ENCODE peak calls at places on chromosomes 3 and 15, in nine cellular contexts. One of them, this sample, is unnamed.

GRCh38 chr3:14144423-14145075 is 19.7 kb downstream of the TMEM43 start:
- DNase-seq in sigmoid colon: peak
- DNase-seq in body of pancreas: peak
- DNase-seq in adrenal gland: peak
- DNase-seq in Peyer's patch: peak
- DNase-seq in uterus: peak
- DNase-seq in lower leg skin: peak
- DNase-seq in IMR-90: peak
- DNase-seq in testis: peak
- DNase-seq in this sample: peak

GRCh38 chr3:149898771-149899170 is 71.9 kb downstream of the PFN2 start:
- DNase-seq in sigmoid colon: no peak
- DNase-seq in body of pancreas: no peak
- DNase-seq in adrenal gland: no peak
- DNase-seq in Peyer's patch: no peak
- DNase-seq in uterus: no peak
- DNase-seq in lower leg skin: no peak
- DNase-seq in IMR-90: peak
- DNase-seq in testis: peak
- DNase-seq in this sample: no peak

GRCh38 chr15:75775296-75776074 is 62.8 kb upstream of the CSPG4 start:
- DNase-seq in sigmoid colon: no peak
- DNase-seq in body of pancreas: no peak
- DNase-seq in adrenal gland: no peak
- DNase-seq in Peyer's patch: no peak
- DNase-seq in uterus: no peak
- DNase-seq in lower leg skin: no peak
- DNase-seq in IMR-90: no peak
- DNase-seq in testis: no peak
- DNase-seq in this sample: no peak

GRCh38 chr15:66233487-66234415 is 19.8 kb downstream of the MEGF11 start:
- DNase-seq in sigmoid colon: no peak
- DNase-seq in body of pancreas: no peak
- DNase-seq in adrenal gland: no peak
- DNase-seq in Peyer's patch: no peak
- DNase-seq in uterus: no peak
- DNase-seq in lower leg skin: no peak
- DNase-seq in IMR-90: no peak
- DNase-seq in testis: no peak
- DNase-seq in this sample: peak

GRCh38 chr3:43155464-43156121 is 49.7 kb upstream of the POMGNT2 start:
- DNase-seq in sigmoid colon: peak
- DNase-seq in body of pancreas: peak
- DNase-seq in adrenal gland: peak
- DNase-seq in Peyer's patch: no peak
- DNase-seq in uterus: peak
- DNase-seq in lower leg skin: peak
- DNase-seq in IMR-90: peak
- DNase-seq in testis: peak
- DNase-seq in this sample: peak

GRCh38 chr3:30475038-30475808 is 131.2 kb upstream of the TGFBR2 start:
- DNase-seq in sigmoid colon: no peak
- DNase-seq in body of pancreas: no peak
- DNase-seq in adrenal gland: no peak
- DNase-seq in Peyer's patch: peak
- DNase-seq in uterus: no peak
- DNase-seq in lower leg skin: no peak
- DNase-seq in IMR-90: no peak
- DNase-seq in testis: no peak
- DNase-seq in this sample: no peak

GRCh38 chr3:57582470-57583168 is 14.5 kb downstream of the ARF4 start:
- DNase-seq in sigmoid colon: no peak
- DNase-seq in body of pancreas: peak
- DNase-seq in adrenal gland: no peak
- DNase-seq in Peyer's patch: no peak
- DNase-seq in uterus: no peak
- DNase-seq in lower leg skin: no peak
- DNase-seq in IMR-90: no peak
- DNase-seq in testis: no peak
- DNase-seq in this sample: peak

GRCh38 chr15:78634251-78635145 is 6.5 kb downstream of the CHRNB4 start:
- DNase-seq in sigmoid colon: no peak
- DNase-seq in body of pancreas: no peak
- DNase-seq in adrenal gland: no peak
- DNase-seq in Peyer's patch: no peak
- DNase-seq in uterus: no peak
- DNase-seq in lower leg skin: peak
- DNase-seq in IMR-90: no peak
- DNase-seq in testis: no peak
- DNase-seq in this sample: no peak

GRCh38 chr15:62121273-62122015 is 43.6 kb downstream of the C2CD4B start:
- DNase-seq in sigmoid colon: no peak
- DNase-seq in body of pancreas: no peak
- DNase-seq in adrenal gland: no peak
- DNase-seq in Peyer's patch: no peak
- DNase-seq in uterus: no peak
- DNase-seq in lower leg skin: no peak
- DNase-seq in IMR-90: no peak
- DNase-seq in testis: no peak
- DNase-seq in this sample: no peak

GRCh38 chr3:163476179-163476578 is 1602.1 kb downstream of the SI start:
- DNase-seq in sigmoid colon: no peak
- DNase-seq in body of pancreas: no peak
- DNase-seq in adrenal gland: no peak
- DNase-seq in Peyer's patch: no peak
- DNase-seq in uterus: no peak
- DNase-seq in lower leg skin: no peak
- DNase-seq in IMR-90: no peak
- DNase-seq in testis: no peak
- DNase-seq in this sample: no peak

GRCh38 chr15:88913017-88913849 is at the start of gene MFGE8:
- DNase-seq in sigmoid colon: peak
- DNase-seq in body of pancreas: peak
- DNase-seq in adrenal gland: peak
- DNase-seq in Peyer's patch: peak
- DNase-seq in uterus: peak
- DNase-seq in lower leg skin: peak
- DNase-seq in IMR-90: peak
- DNase-seq in testis: peak
- DNase-seq in this sample: peak

GRCh38 chr15:82108489-82109078 is 62.8 kb upstream of the MEX3B start:
- DNase-seq in sigmoid colon: peak
- DNase-seq in body of pancreas: peak
- DNase-seq in adrenal gland: peak
- DNase-seq in Peyer's patch: peak
- DNase-seq in uterus: peak
- DNase-seq in lower leg skin: peak
- DNase-seq in IMR-90: peak
- DNase-seq in testis: peak
- DNase-seq in this sample: peak

GRCh38 chr15:31214158-31214863 is 112.3 kb upstream of the KLF13 start:
- DNase-seq in sigmoid colon: no peak
- DNase-seq in body of pancreas: no peak
- DNase-seq in adrenal gland: no peak
- DNase-seq in Peyer's patch: no peak
- DNase-seq in uterus: no peak
- DNase-seq in lower leg skin: peak
- DNase-seq in IMR-90: no peak
- DNase-seq in testis: no peak
- DNase-seq in this sample: no peak

GRCh38 chr15:31216210-31216911 is 110.3 kb upstream of the KLF13 start:
- DNase-seq in sigmoid colon: peak
- DNase-seq in body of pancreas: peak
- DNase-seq in adrenal gland: peak
- DNase-seq in Peyer's patch: peak
- DNase-seq in uterus: peak
- DNase-seq in lower leg skin: peak
- DNase-seq in IMR-90: no peak
- DNase-seq in testis: peak
- DNase-seq in this sample: peak

GRCh38 chr15:31214864-31215489 is 111.7 kb upstream of the KLF13 start:
- DNase-seq in sigmoid colon: peak
- DNase-seq in body of pancreas: peak
- DNase-seq in adrenal gland: peak
- DNase-seq in Peyer's patch: no peak
- DNase-seq in uterus: peak
- DNase-seq in lower leg skin: peak
- DNase-seq in IMR-90: no peak
- DNase-seq in testis: peak
- DNase-seq in this sample: no peak

GRCh38 chr15:31217067-31217466 is 109.6 kb upstream of the KLF13 start:
- DNase-seq in sigmoid colon: no peak
- DNase-seq in body of pancreas: no peak
- DNase-seq in adrenal gland: no peak
- DNase-seq in Peyer's patch: no peak
- DNase-seq in uterus: no peak
- DNase-seq in lower leg skin: no peak
- DNase-seq in IMR-90: no peak
- DNase-seq in testis: no peak
- DNase-seq in this sample: no peak

GRCh38 chr15:31215490-31216209 is 111.0 kb upstream of the KLF13 start:
- DNase-seq in sigmoid colon: peak
- DNase-seq in body of pancreas: peak
- DNase-seq in adrenal gland: peak
- DNase-seq in Peyer's patch: peak
- DNase-seq in uterus: peak
- DNase-seq in lower leg skin: peak
- DNase-seq in IMR-90: no peak
- DNase-seq in testis: peak
- DNase-seq in this sample: peak
- TF ChIP-seq POLR2A in sigmoid colon: no peak
- TF ChIP-seq POLR2A in body of pancreas: peak
- TF ChIP-seq POLR2A in adrenal gland: no peak
- TF ChIP-seq POLR2A in Peyer's patch: peak
- TF ChIP-seq POLR2A in uterus: peak
- TF ChIP-seq POLR2A in lower leg skin: no peak
- TF ChIP-seq POLR2A in IMR-90: no peak
- TF ChIP-seq POLR2A in testis: no peak
- TF ChIP-seq POLR2A in this sample: peak

GRCh38 chr3:184229424-184230080 is at the start of gene VWA5B2:
- DNase-seq in sigmoid colon: no peak
- DNase-seq in body of pancreas: peak
- DNase-seq in adrenal gland: peak
- DNase-seq in Peyer's patch: peak
- DNase-seq in uterus: peak
- DNase-seq in lower leg skin: no peak
- DNase-seq in IMR-90: peak
- DNase-seq in testis: peak
- DNase-seq in this sample: peak
- TF ChIP-seq POLR2A in sigmoid colon: no peak
- TF ChIP-seq POLR2A in body of pancreas: peak
- TF ChIP-seq POLR2A in adrenal gland: peak
- TF ChIP-seq POLR2A in Peyer's patch: no peak
- TF ChIP-seq POLR2A in uterus: no peak
- TF ChIP-seq POLR2A in lower leg skin: no peak
- TF ChIP-seq POLR2A in IMR-90: no peak
- TF ChIP-seq POLR2A in testis: no peak
- TF ChIP-seq POLR2A in this sample: no peak

GRCh38 chr3:144843099-144843498 is 871.5 kb downstream of the DIPK2A start:
- DNase-seq in sigmoid colon: no peak
- DNase-seq in body of pancreas: no peak
- DNase-seq in adrenal gland: no peak
- DNase-seq in Peyer's patch: no peak
- DNase-seq in uterus: no peak
- DNase-seq in lower leg skin: no peak
- DNase-seq in IMR-90: no peak
- DNase-seq in testis: no peak
- DNase-seq in this sample: no peak
- TF ChIP-seq POLR2A in sigmoid colon: no peak
- TF ChIP-seq POLR2A in body of pancreas: no peak
- TF ChIP-seq POLR2A in adrenal gland: no peak
- TF ChIP-seq POLR2A in Peyer's patch: no peak
- TF ChIP-seq POLR2A in uterus: no peak
- TF ChIP-seq POLR2A in lower leg skin: no peak
- TF ChIP-seq POLR2A in IMR-90: no peak
- TF ChIP-seq POLR2A in testis: no peak
- TF ChIP-seq POLR2A in this sample: no peak

GRCh38 chr3:141312359-141313090 is 55.8 kb upstream of the ZBTB38 start:
- DNase-seq in sigmoid colon: no peak
- DNase-seq in body of pancreas: no peak
- DNase-seq in adrenal gland: no peak
- DNase-seq in Peyer's patch: no peak
- DNase-seq in uterus: no peak
- DNase-seq in lower leg skin: no peak
- DNase-seq in IMR-90: no peak
- DNase-seq in testis: no peak
- DNase-seq in this sample: peak

GRCh38 chr3:141311170-141311495 is 57.2 kb upstream of the ZBTB38 start:
- DNase-seq in sigmoid colon: no peak
- DNase-seq in body of pancreas: no peak
- DNase-seq in adrenal gland: no peak
- DNase-seq in Peyer's patch: no peak
- DNase-seq in uterus: no peak
- DNase-seq in lower leg skin: no peak
- DNase-seq in IMR-90: no peak
- DNase-seq in testis: peak
- DNase-seq in this sample: no peak

GRCh38 chr3:141308588-141309218 is 59.6 kb upstream of the ZBTB38 start:
- DNase-seq in sigmoid colon: no peak
- DNase-seq in body of pancreas: peak
- DNase-seq in adrenal gland: peak
- DNase-seq in Peyer's patch: no peak
- DNase-seq in uterus: peak
- DNase-seq in lower leg skin: no peak
- DNase-seq in IMR-90: peak
- DNase-seq in testis: peak
- DNase-seq in this sample: peak

GRCh38 chr3:141313091-141313683 is 55.1 kb upstream of the ZBTB38 start:
- DNase-seq in sigmoid colon: no peak
- DNase-seq in body of pancreas: no peak
- DNase-seq in adrenal gland: no peak
- DNase-seq in Peyer's patch: no peak
- DNase-seq in uterus: no peak
- DNase-seq in lower leg skin: no peak
- DNase-seq in IMR-90: no peak
- DNase-seq in testis: no peak
- DNase-seq in this sample: no peak

DNA sequence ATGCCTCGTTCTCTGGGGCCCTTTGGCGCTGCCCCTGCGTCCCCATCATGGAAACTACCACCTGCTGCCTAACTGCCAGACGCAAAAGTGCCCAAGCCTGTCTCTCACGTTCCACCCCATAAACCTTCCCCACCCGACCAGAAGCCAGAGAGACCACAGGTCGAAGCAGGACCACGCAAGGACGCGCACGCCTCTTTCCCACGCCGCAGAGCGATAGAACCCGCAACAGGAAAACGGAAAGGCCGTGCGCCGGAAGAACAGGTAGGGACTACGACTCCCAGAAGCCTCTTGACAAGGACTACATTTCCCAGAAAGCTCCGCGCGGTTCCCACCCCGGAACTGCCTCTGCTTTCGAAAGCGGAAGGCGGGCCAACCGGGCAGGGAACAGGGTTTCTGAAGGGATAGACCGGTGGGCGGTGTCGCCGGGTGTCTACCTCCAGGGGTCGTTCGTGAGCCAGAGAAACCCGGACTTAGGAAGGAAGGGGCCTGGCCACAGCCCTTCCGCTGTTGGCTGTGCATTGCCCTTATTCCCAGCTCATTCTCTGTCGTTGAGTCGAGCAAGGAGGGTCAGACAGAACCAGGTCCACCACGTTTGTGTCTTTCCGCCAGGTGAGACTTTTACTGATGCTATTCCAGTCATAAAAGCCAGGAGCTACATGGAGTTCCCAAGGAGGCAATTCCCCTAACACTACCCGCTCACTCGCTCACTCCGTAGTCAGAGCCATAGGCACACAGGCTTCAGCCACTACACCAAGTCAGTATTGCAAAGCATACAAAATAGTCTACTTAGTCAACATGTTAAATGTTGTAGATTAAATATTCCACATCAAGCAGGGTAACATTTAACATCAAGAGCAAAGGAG is 56.6 kb upstream of the ZBTB38 start:
- DNase-seq in sigmoid colon: peak
- DNase-seq in body of pancreas: peak
- DNase-seq in adrenal gland: peak
- DNase-seq in Peyer's patch: peak
- DNase-seq in uterus: peak
- DNase-seq in lower leg skin: peak
- DNase-seq in IMR-90: peak
- DNase-seq in testis: peak
- DNase-seq in this sample: peak
- TF ChIP-seq POLR2A in sigmoid colon: peak
- TF ChIP-seq POLR2A in body of pancreas: peak
- TF ChIP-seq POLR2A in adrenal gland: peak
- TF ChIP-seq POLR2A in Peyer's patch: peak
- TF ChIP-seq POLR2A in uterus: peak
- TF ChIP-seq POLR2A in lower leg skin: no peak
- TF ChIP-seq POLR2A in IMR-90: peak
- TF ChIP-seq POLR2A in testis: peak
- TF ChIP-seq POLR2A in this sample: peak